ENCODE peak calls at places on chromosomes 7 and 10, in seven cellular contexts. Z is GM06990, F is neural progenitor cell, B is upper lobe of right lung, R is PC-9, J is tibial artery, S is WTC11. V is an unnamed sample.

GRCh38 chr10:100749059-100749308 is 3.6 kb downstream of the PAX2 start:
- DNase-seq in Z (no peak), F (no peak), B (no peak), R (no peak), J (no peak), S (no peak), V (no peak)

GRCh38 chr10:65126288-65126687 is 1605.1 kb downstream of the REEP3 start:
- DNase-seq in Z (no peak), F (no peak), B (no peak), R (no peak), J (no peak), S (no peak), V (no peak)

GRCh38 chr7:107725138-107725740 is 18.7 kb upstream of the CBLL1 start:
- DNase-seq in Z (no peak), F (peak; percentile 68), B (no peak), R (peak; percentile 45), J (no peak), S (peak; percentile 22), V (no peak)

GRCh38 chr7:101832681-101833375 is 15.4 kb downstream of the CUX1 start:
- DNase-seq in Z (no peak), F (no peak), B (peak; percentile 48), R (no peak), J (no peak), S (no peak), V (no peak)

GRCh38 chr10:69856601-69857166 is 55.0 kb downstream of the COL13A1 start:
- DNase-seq in Z (no peak), F (no peak), B (no peak), R (no peak), J (no peak), S (no peak), V (no peak)

GRCh38 chr10:13751191-13751764 is 164.5 kb downstream of the PRPF18 start:
- DNase-seq in Z (peak; percentile 50), F (no peak), B (no peak), R (no peak), J (no peak), S (no peak), V (no peak)

GRCh38 chr7:157527686-157528085 is 190.9 kb downstream of the DNAJB6 start:
- DNase-seq in Z (no peak), F (no peak), B (peak; percentile 52), R (no peak), J (peak; percentile 52), S (no peak), V (no peak)

GRCh38 chr7:4747746-4748145 is 27.7 kb upstream of the AP5Z1 start:
- DNase-seq in Z (no peak), F (no peak), B (no peak), R (no peak), J (no peak), S (no peak), V (no peak)

GRCh38 chr7:129150199-129150996 is 5.9 kb downstream of the TSPAN33 start:
- DNase-seq in Z (no peak), F (peak; percentile 56), B (peak; percentile 66), R (no peak), J (no peak), S (peak; percentile 54), V (no peak)

GRCh38 chr7:116271980-116272886 is 61.9 kb downstream of the TES start:
- DNase-seq in Z (no peak), F (no peak), B (no peak), R (peak; percentile 80), J (peak; percentile 78), S (no peak), V (no peak)

GRCh38 chr7:135193615-135194081 is 17.7 kb downstream of the WDR91 start:
- DNase-seq in Z (no peak), F (no peak), B (no peak), R (no peak), J (no peak), S (no peak), V (no peak)

GRCh38 chr7:139767561-139767982 is 10.2 kb downstream of the HIPK2 start:
- DNase-seq in Z (peak; percentile 50), F (no peak), B (no peak), R (no peak), J (no peak), S (no peak), V (no peak)

GRCh38 chr10:79376751-79377556 is 29.7 kb downstream of the PPIF start:
- DNase-seq in Z (no peak), F (no peak), B (no peak), R (no peak), J (no peak), S (no peak), V (no peak)

GRCh38 chr10:101493249-101493648 is 94.8 kb downstream of the POLL start:
- DNase-seq in Z (no peak), F (no peak), B (no peak), R (no peak), J (no peak), S (no peak), V (no peak)

GRCh38 chr7:123809471-123809870 is 35.5 kb upstream of the HYAL4 start:
- DNase-seq in Z (no peak), F (no peak), B (no peak), R (no peak), J (no peak), S (no peak), V (no peak)

GRCh38 chr10:36280396-36280795 is 638.3 kb upstream of the FZD8 start:
- DNase-seq in Z (no peak), F (no peak), B (no peak), R (no peak), J (no peak), S (no peak), V (no peak)

GRCh38 chr10:125661942-125662515 is 20.9 kb downstream of the TEX36 start:
- DNase-seq in Z (no peak), F (no peak), B (no peak), R (peak; percentile 73), J (no peak), S (no peak), V (no peak)

GRCh38 chr10:97550336-97551149 is 22.0 kb upstream of the ANKRD2 start:
- DNase-seq in Z (no peak), F (peak; percentile 48), B (no peak), R (no peak), J (no peak), S (peak; percentile 59), V (no peak)

GRCh38 chr7:22356010-22356854 is 722 bp downstream of the RAPGEF5 start:
- DNase-seq in Z (peak; percentile 61), F (peak; percentile 42), B (peak; percentile 71), R (peak; percentile 33), J (no peak), S (peak; percentile 31), V (no peak)

GRCh38 chr10:13984647-13985155 is 346.0 kb downstream of the FRMD4A start:
- DNase-seq in Z (no peak), F (no peak), B (no peak), R (peak; percentile 17), J (no peak), S (no peak), V (no peak)

GRCh38 chr10:117346574-117346973 is 28.7 kb downstream of the PDZD8 start:
- DNase-seq in Z (no peak), F (peak; percentile 11), B (no peak), R (no peak), J (no peak), S (peak; percentile 86), V (no peak)

GRCh38 chr7:34928052-34928451 is 109.2 kb downstream of the DPY19L1 start:
- DNase-seq in Z (no peak), F (peak; percentile 82), B (peak; percentile 78), R (peak; percentile 29), J (no peak), S (peak; percentile 91), V (peak; percentile 25)

GRCh38 chr7:105584165-105584564 is 2.9 kb upstream of the EFCAB10 start:
- DNase-seq in Z (no peak), F (no peak), B (no peak), R (no peak), J (no peak), S (no peak), V (no peak)

GRCh38 chr7:144174613-144175012 is 8.7 kb upstream of the CTAGE4 start:
- DNase-seq in Z (no peak), F (no peak), B (no peak), R (no peak), J (no peak), S (no peak), V (no peak)

GRCh38 chr7:18770154-18770807 is 274.7 kb downstream of the HDAC9 start:
- DNase-seq in Z (no peak), F (no peak), B (no peak), R (no peak), J (no peak), S (no peak), V (no peak)

DNA sequence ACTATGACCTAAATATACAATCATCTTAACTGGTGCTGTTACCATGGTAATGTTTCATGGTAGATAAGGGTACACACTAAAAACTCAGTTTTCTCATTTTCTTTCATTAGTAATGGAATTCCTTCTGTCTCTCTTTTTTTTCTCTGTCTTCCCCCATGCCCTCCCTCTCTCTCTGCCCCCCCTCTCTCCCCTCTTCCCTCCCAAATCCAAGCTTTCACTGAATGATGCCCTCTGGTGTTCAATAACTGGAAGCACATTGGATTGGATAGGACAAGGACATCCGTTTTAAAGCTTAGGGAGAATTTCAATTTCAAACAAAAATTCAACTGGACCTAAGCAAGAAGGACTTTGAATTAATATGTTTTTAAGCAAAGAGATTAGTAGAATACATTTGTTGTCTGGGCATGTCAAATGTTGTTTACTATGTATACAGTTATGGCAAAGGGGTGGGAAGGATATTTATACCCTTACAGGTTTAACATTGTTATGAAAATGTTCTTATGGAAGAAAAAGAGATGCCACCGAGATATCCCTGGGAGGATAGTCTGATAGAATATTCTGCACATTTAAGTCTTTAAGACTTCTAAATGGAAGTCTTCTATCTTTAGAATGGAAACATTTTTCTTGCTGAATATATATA is 6.1 kb downstream of the CHRM2 start:
- DNase-seq in Z (no peak), F (peak; percentile 54), B (no peak), R (no peak), J (no peak), S (no peak), V (no peak)
- TF ChIP-seq CTCF in Z (peak; percentile 34), F (peak; percentile 90), B (peak; percentile 36), R (peak; percentile 72), J (no peak), S (peak; percentile 39), V (no peak)

GRCh38 chr10:76871697-76872295 is 765.8 kb downstream of the KCNMA1 start:
- DNase-seq in Z (peak; percentile 48), F (no peak), B (no peak), R (no peak), J (no peak), S (no peak), V (no peak)
- TF ChIP-seq CTCF in Z (no peak), F (no peak), B (no peak), R (no peak), J (no peak), S (no peak), V (no peak)

GRCh38 chr7:100119075-100119700 is at the start of the genes CNPY4 and TAF6:
- DNase-seq in Z (peak; percentile 90), F (peak; percentile 98), B (peak; percentile 98), R (peak; percentile 96), J (peak; percentile 97), S (peak; percentile 97), V (peak; percentile 76)
- TF ChIP-seq CTCF in Z (no peak), F (no peak), B (no peak), R (no peak), J (peak; percentile 30), S (no peak), V (no peak)

DNA sequence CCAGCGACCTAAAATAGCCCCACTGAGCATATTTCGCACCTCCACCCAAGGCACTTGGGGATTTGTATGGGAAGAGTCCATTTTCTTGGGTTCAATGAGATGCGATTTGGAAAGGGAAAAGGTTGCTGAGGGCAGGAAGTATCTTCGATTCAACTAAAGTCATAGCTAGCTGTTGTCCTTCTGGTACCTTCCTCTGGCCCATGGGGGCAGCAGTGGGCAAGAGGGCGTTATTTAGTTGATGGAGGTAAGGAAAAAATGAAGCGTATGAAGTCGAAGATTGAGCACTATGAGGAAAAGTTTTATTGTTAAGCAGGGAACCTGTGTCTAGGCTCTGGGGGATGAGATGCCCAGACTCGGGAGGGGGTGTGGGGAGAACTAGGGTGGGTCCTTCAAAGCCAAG is 135.4 kb downstream of the EVX1 start:
- DNase-seq in Z (no peak), F (no peak), B (no peak), R (no peak), J (no peak), S (peak; percentile 31), V (no peak)
- TF ChIP-seq CTCF in Z (no peak), F (peak; percentile 19), B (no peak), R (no peak), J (no peak), S (no peak), V (no peak)